ENCODE peak calls at places on chromosomes 6 and 20, in ten cellular contexts. Q, L, T, N, Z, J, O, H, M and F are unnamed samples.

GRCh38 chr20:52313335-52313963 is 121.9 kb upstream of the ZFP64 start:
- DNase-seq in J (no peak), M (peak), H (peak), T (no peak), L (peak), Q (peak), N (peak), O (peak), Z (no peak), F (no peak)

GRCh38 chr20:46823271-46823747 is 71.3 kb upstream of the EYA2 start:
- DNase-seq in Q (no peak), H (no peak), O (no peak), Z (no peak), T (no peak), N (no peak), J (no peak), M (no peak), L (no peak), F (no peak)

GRCh38 chr6:136249336-136249735 is 775 bp downstream of the MTFR2 start:
- DNase-seq in Q (no peak), N (peak), J (no peak), Z (no peak), H (peak), O (no peak), M (peak), L (peak), T (no peak), F (no peak)

GRCh38 chr6:139679516-139680179 is 305.2 kb upstream of the CITED2 start:
- DNase-seq in J (no peak), N (no peak), L (no peak), H (peak), M (no peak), T (no peak), Q (no peak), O (no peak), Z (no peak), F (no peak)

GRCh38 chr20:2756056-2756611 is 44.3 kb downstream of the CPXM1 start:
- DNase-seq in N (peak), M (peak), L (peak), J (no peak), Z (no peak), O (no peak), Q (no peak), T (no peak), H (peak), F (no peak)

GRCh38 chr6:41940759-41941279 is 789 bp downstream of the CCND3 start:
- DNase-seq in Q (no peak), L (peak), N (peak), O (no peak), H (peak), J (no peak), T (peak), Z (no peak), M (peak), F (peak)

GRCh38 chr20:46934746-46935283 is 40.2 kb downstream of the EYA2 start:
- DNase-seq in T (no peak), H (peak), M (no peak), Z (no peak), Q (no peak), L (no peak), J (no peak), N (no peak), O (no peak), F (no peak)

GRCh38 chr6:11230158-11231107 is 2.0 kb downstream of the NEDD9 start:
- DNase-seq in H (no peak), J (no peak), O (no peak), M (no peak), T (no peak), Q (no peak), N (no peak), L (no peak), Z (no peak), F (no peak)